ENCODE peak calls at places on chromosome 17, in eight cellular contexts. J is left cardiac atrium; W is NCI-H748 treated with DMSO at 0.1 percent for 48 hours; A is adrenal gland; Y is effector memory CD8-positive, alpha-beta T cell; Q is smooth muscle cell of the brain vasculature; G is OCI-M1; E is NCI-H82. L is an unnamed sample.

GRCh38 chr17:8079291-8080207 is 8.0 kb downstream of the ALOX12B start:
- DNase-seq in J (peak), W (peak), A (peak), Y (peak), Q (no peak), G (peak), E (peak), L (peak)

GRCh38 chr17:49280061-49280460 is 49.5 kb upstream of the PHOSPHO1 start:
- DNase-seq in J (no peak), W (no peak), A (no peak), Y (no peak), Q (no peak), G (no peak), E (no peak), L (no peak)

GRCh38 chr17:50802609-50803571 is 32.5 kb upstream of the WFIKKN2 start:
- DNase-seq in J (no peak), W (no peak), A (no peak), Y (no peak), Q (no peak), G (no peak), E (no peak), L (no peak)

GRCh38 chr17:40937384-40937819 is at the start of gene KRT23:
- DNase-seq in J (no peak), W (no peak), A (no peak), Y (no peak), Q (no peak), G (no peak), E (no peak), L (no peak)

GRCh38 chr17:78176548-78177025 is 8.2 kb downstream of the SYNGR2 start:
- DNase-seq in J (peak), W (no peak), A (peak), Y (peak), Q (no peak), G (peak), E (peak), L (peak)

GRCh38 chr17:75778861-75779249 is 5.8 kb upstream of the UNK start:
- DNase-seq in J (peak), W (no peak), A (no peak), Y (no peak), Q (no peak), G (peak), E (peak), L (no peak)

GRCh38 chr17:77449908-77450741 is 309.4 kb downstream of the SEC14L1 start:
- DNase-seq in J (peak), W (no peak), A (peak), Y (no peak), Q (peak), G (peak), E (peak), L (peak)

GRCh38 chr17:41992576-41992975 is 24.7 kb downstream of the DNAJC7 start:
- DNase-seq in J (no peak), W (no peak), A (no peak), Y (no peak), Q (no peak), G (no peak), E (no peak), L (no peak)

GRCh38 chr17:67272312-67273050 is 27.5 kb upstream of the HELZ start:
- DNase-seq in J (no peak), W (no peak), A (no peak), Y (no peak), Q (no peak), G (peak), E (peak), L (no peak)

GRCh38 chr17:62064791-62065563 is at the start of gene MED13:
- DNase-seq in J (peak), W (peak), A (peak), Y (peak), Q (no peak), G (peak), E (peak), L (peak)

GRCh38 chr17:37045271-37045946 is 96.7 kb downstream of the AATF start:
- DNase-seq in J (no peak), W (no peak), A (no peak), Y (no peak), Q (no peak), G (no peak), E (no peak), L (no peak)

GRCh38 chr17:67490471-67490870 is 113.4 kb downstream of the PITPNC1 start:
- DNase-seq in J (no peak), W (no peak), A (no peak), Y (no peak), Q (no peak), G (no peak), E (no peak), L (no peak)

GRCh38 chr17:73317554-73318426 is 6.0 kb upstream of the CDC42EP4 start:
- DNase-seq in J (no peak), W (no peak), A (no peak), Y (no peak), Q (no peak), G (peak), E (no peak), L (no peak)

GRCh38 chr17:49624896-49625295 is 49.2 kb downstream of the NXPH3 start:
- DNase-seq in J (no peak), W (no peak), A (peak), Y (no peak), Q (no peak), G (no peak), E (no peak), L (no peak)

GRCh38 chr17:78231991-78232759 is 744 bp downstream of the TMEM235 start:
- DNase-seq in J (no peak), W (no peak), A (no peak), Y (no peak), Q (no peak), G (no peak), E (no peak), L (no peak)

GRCh38 chr17:74024871-74025531 is 178.5 kb upstream of the RPL38 start:
- DNase-seq in J (no peak), W (no peak), A (no peak), Y (no peak), Q (no peak), G (peak), E (peak), L (no peak)

GRCh38 chr17:75319818-75320691 is 30.8 kb upstream of the SLC25A19 start:
- DNase-seq in J (no peak), W (no peak), A (no peak), Y (no peak), Q (no peak), G (no peak), E (no peak), L (no peak)

GRCh38 chr17:40373324-40373723 is 8.8 kb upstream of the GJD3 start:
- DNase-seq in J (no peak), W (no peak), A (no peak), Y (no peak), Q (no peak), G (no peak), E (no peak), L (no peak)

GRCh38 chr17:68777243-68777855 is 176.2 kb upstream of the FAM20A start:
- DNase-seq in J (peak), W (peak), A (peak), Y (peak), Q (peak), G (peak), E (peak), L (peak)